ENCODE peak calls at places on chromosomes 11 and 22, in four cellular contexts. T, U, R and N are unnamed samples.

GRCh38 chr22:32502346-32502745 is 27.7 kb downstream of the FBXO7 start:
- DNase-seq in T (no peak), U (no peak), R (no peak), N (no peak)

GRCh38 chr11:78192911-78193341 is 4.2 kb downstream of the USP35 start:
- DNase-seq in T (no peak), U (no peak), R (no peak), N (no peak)

GRCh38 chr11:70098936-70099335 is 20.8 kb downstream of the ANO1 start:
- DNase-seq in T (no peak), U (no peak), R (no peak), N (no peak)

GRCh38 chr22:41256254-41256897 is 15.6 kb upstream of the CHADL start:
- DNase-seq in T (no peak), U (no peak), R (no peak), N (no peak)

GRCh38 chr22:24768537-24769374 is 5.8 kb downstream of the PIWIL3 start:
- DNase-seq in T (no peak), U (no peak), R (peak; percentile 9), N (no peak)

GRCh38 chr22:22692707-22693530 is 48.5 kb downstream of the GGTLC2 start:
- DNase-seq in T (no peak), U (no peak), R (peak; percentile 43), N (no peak)

GRCh38 chr11:57885298-57886035 is 123.9 kb downstream of the CTNND1 start:
- DNase-seq in T (no peak), U (no peak), R (no peak), N (no peak)

GRCh38 chr22:22407061-22407460 is 101.5 kb downstream of the ZNF280B start:
- DNase-seq in T (no peak), U (no peak), R (no peak), N (no peak)

GRCh38 chr11:125942276-125942611 is 3.6 kb upstream of the VSIG10L2 start:
- DNase-seq in T (no peak), U (no peak), R (no peak), N (no peak)

GRCh38 chr11:120608760-120609211 is 97.2 kb downstream of the GRIK4 start:
- DNase-seq in T (no peak), U (no peak), R (no peak), N (no peak)

GRCh38 chr22:38456272-38456837 is 1.4 kb upstream of the KCNJ4 start:
- DNase-seq in T (no peak), U (no peak), R (no peak), N (no peak)

GRCh38 chr11:15886866-15887265 is 469.5 kb downstream of the SOX6 start:
- DNase-seq in T (no peak), U (no peak), R (no peak), N (no peak)

GRCh38 chr11:45563801-45564200 is 101.6 kb downstream of the CHST1 start:
- DNase-seq in T (no peak), U (no peak), R (no peak), N (no peak)

GRCh38 chr11:8209208-8209807 is 40.5 kb upstream of the RIC3 start:
- DNase-seq in T (no peak), U (no peak), R (no peak), N (no peak)

DNA sequence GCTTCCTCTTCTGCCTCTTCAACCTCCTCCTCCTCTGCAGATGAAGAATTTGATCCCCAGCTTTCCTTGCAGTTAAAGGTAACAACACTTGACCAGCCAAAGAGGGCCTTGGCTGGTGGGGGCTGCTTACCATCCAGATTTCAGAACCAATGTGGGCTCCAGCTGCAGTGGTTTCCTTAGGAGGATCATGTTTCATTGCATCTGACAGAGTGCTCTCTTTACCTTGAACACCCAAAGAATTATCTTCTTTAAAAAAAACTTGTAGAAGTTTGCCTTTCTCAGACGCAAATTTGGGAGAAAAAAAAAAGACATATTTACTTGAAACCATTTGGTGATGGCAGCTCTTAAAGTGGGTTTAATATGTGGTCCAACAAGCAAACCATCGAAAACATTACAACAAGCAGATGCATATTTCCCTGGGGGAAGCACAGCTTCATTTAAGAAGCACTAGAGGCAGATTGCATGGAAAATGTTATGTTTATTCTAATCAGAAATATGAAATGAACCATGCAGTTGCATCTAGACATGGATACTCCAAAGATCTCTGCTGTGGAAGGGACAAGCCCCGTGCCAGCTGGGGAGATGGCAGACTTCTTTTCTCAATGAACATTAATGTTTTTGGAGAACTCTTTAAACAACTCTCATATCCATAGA is 57.5 kb upstream of the PARVA start:
- DNase-seq in T (no peak), U (no peak), R (no peak), N (no peak)
- H3K4me1 ChIP-seq in T (no peaks in the 10 kb centered on the region), U (peaks cover 9% of the 10 kb centered on the region), R (peaks cover 6% of the 10 kb centered on the region), N (no peaks in the 10 kb centered on the region)

GRCh38 chr11:94767701-94768601 is at the start of gene AMOTL1:
- DNase-seq in T (peak; percentile 61), U (peak; percentile 97), R (no peak), N (peak; percentile 45)
- H3K4me1 ChIP-seq in T (peaks cover 24% of the 10 kb centered on the region), U (peaks cover 21% of the 10 kb centered on the region), R (no peaks in the 10 kb centered on the region), N (no peaks in the 10 kb centered on the region)

GRCh38 chr11:703515-703914 is 2.5 kb upstream of the EPS8L2 start:
- DNase-seq in T (no peak), U (no peak), R (no peak), N (no peak)
- H3K4me1 ChIP-seq in T (peaks cover 32% of the 10 kb centered on the region), U (peaks cover 35% of the 10 kb centered on the region), R (peaks cover 25% of the 10 kb centered on the region), N (peaks cover 19% of the 10 kb centered on the region)

GRCh38 chr11:28106351-28107043 is 1.5 kb downstream of the KIF18A start:
- DNase-seq in T (no peak), U (no peak), R (no peak), N (no peak)

GRCh38 chr11:28108909-28109308 is 721 bp downstream of the METTL15 start:
- DNase-seq in T (no peak), U (no peak), R (no peak), N (no peak)

GRCh38 chr11:28105869-28106268 is 2.1 kb downstream of the KIF18A start:
- DNase-seq in T (no peak), U (no peak), R (no peak), N (no peak)

GRCh38 chr11:28107331-28107725 is 628 bp downstream of the KIF18A start:
- DNase-seq in T (no peak), U (no peak), R (no peak), N (no peak)

GRCh38 chr11:28107726-28108618 is at the start of the genes KIF18A and METTL15:
- DNase-seq in T (peak; percentile 98), U (peak; percentile 100), R (peak; percentile 95), N (peak; percentile 96)
- H3K4me1 ChIP-seq in T (peaks cover 1% of the 10 kb centered on the region), U (peaks cover 21% of the 10 kb centered on the region), R (peaks cover 40% of the 10 kb centered on the region), N (no peaks in the 10 kb centered on the region)